ENCODE peak calls at places on chromosomes 2 and 18, in four cellular contexts. O is HepG2, A is GM12878, S is K562. G is an unnamed sample.
A peak's percentile ranks its signal among the peaks of the same experiment; 100 is the strongest.

GRCh38 chr2:17822452-17823117 is 6.3 kb downstream of the MSGN1 start:
- DNase-seq in S (no peak), A (no peak), O (no peak), G (no peak)

GRCh38 chr2:223916181-223916900 is 28.8 kb downstream of the WDFY1 start:
- DNase-seq in O (no peak), A (no peak), S (no peak), G (no peak)

GRCh38 chr2:61419129-61419528 is 51.8 kb downstream of the USP34 start:
- DNase-seq in A (no peak), S (no peak), O (no peak), G (no peak)

GRCh38 chr2:59804662-59805258 is 748.7 kb downstream of the BCL11A start:
- DNase-seq in O (no peak), A (no peak), S (no peak), G (no peak)

GRCh38 chr2:73297586-73297985 is 4.2 kb upstream of the EGR4 start:
- DNase-seq in A (no peak), O (no peak), S (no peak), G (peak; percentile 22)

GRCh38 chr2:27959496-27959895 is 69.0 kb downstream of the BABAM2 start:
- DNase-seq in O (peak; percentile 69), A (no peak), S (no peak), G (no peak)

GRCh38 chr2:223929575-223930001 is 15.5 kb downstream of the WDFY1 start:
- DNase-seq in O (peak; percentile 64), A (no peak), S (no peak), G (no peak)

GRCh38 chr18:45384137-45384998 is 230.9 kb upstream of the SLC14A2 start:
- DNase-seq in O (peak; percentile 27), S (peak; percentile 65), A (peak; percentile 8), G (peak; percentile 77)

DNA sequence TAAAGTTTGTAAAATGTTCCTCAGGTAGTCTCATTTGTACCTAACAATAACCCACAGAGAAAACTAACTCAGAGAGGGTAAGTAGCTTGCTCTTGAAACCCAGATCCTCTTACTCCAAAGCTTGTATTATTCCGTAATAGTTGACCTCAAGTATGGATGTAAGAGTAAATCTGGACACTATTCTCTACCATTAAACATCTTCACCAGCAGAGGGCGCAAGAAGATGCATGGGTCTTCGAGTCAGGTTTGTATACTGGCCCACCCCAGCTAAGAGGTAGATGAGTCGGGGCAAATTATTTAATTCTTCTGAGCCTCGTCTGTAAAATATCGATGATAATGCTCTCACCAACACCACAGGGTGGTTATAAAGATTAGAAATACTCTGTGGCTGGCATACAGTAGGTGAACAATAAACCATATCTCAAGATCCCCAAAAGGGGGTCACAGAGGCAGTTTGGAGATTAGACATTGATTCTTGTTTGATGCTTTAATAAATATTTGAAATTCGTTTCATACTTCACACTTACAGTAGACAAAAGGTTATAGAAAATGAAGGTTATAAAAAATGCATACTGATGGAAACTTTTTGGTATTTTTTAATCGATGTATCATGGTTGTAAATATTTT is 3.5 kb upstream of the CABLES1 start:
- DNase-seq in O (peak; percentile 75), A (peak; percentile 58), S (peak; percentile 83), G (peak; percentile 44)
- TF ChIP-seq TCF7 in O (no peak), A (no peak), S (no peak), G (no peak)

DNA sequence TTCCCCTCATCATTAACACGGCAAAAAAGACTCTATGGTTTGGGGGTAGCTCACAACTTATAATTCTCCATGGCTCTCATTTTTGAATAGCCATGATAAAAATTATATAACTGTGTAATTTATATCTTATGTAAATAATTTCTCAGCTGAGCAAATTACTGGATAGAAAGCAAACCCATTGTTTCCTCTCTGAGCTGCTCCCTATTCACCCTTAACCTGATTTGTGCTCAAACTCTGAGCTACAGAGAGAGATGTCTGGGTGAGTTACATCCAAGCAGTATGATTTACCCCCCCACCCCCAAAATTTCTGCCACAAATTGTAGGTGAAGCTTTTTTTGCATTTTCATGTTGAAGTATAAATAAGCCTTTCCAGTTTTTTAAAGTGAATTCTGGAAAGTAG is 123.7 kb downstream of the TFCP2L1 start:
- DNase-seq in S (no peak), O (no peak), A (no peak), G (no peak)
- TF ChIP-seq ATF3 in S (no peak), O (no peak), A (no peak), G (no peak)

GRCh38 chr2:792687-793086 is 115.5 kb upstream of the TMEM18 start:
- DNase-seq in A (no peak), O (no peak), S (no peak), G (no peak)

GRCh38 chr2:790634-791245 is 113.5 kb upstream of the TMEM18 start:
- DNase-seq in A (no peak), O (no peak), S (no peak), G (no peak)

GRCh38 chr2:793236-793635 is 116.0 kb upstream of the TMEM18 start:
- DNase-seq in S (no peak), O (no peak), A (no peak), G (no peak)

GRCh38 chr2:788227-789032 is 111.2 kb upstream of the TMEM18 start:
- DNase-seq in A (no peak), O (no peak), S (no peak), G (no peak)

DNA sequence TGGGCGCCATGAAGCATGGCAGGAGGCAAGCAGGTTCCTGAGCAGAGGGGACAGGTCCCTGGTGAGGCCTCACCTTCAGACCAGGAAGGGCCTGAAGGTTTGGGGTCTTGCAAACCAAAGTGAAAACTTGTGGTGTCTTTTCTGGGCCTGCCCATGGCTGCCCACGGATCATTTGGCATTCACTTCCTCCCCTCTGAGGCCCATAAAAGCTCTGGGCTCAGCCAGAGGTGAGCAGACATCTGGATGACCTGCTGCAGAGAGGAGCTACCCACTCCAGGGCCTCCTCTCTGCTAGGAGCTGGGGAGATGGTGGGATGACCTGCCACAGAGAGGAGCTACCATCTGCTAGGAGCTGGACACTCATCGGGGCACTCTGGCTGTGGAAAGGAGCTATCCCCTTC is 112.9 kb upstream of the TMEM18 start:
- DNase-seq in A (no peak), O (no peak), S (no peak), G (no peak)
- TF ChIP-seq TCF7 in A (no peak), O (no peak), S (no peak), G (no peak)

GRCh38 chr2:10124538-10125045 is 2.1 kb downstream of the RRM2 start:
- DNase-seq in A (no peak), O (peak; percentile 82), S (no peak), G (no peak)
- TF ChIP-seq ATF3 in A (no peak), O (no peak), S (no peak), G (no peak)

GRCh38 chr2:159926695-159927094 is 128.7 kb upstream of the CD302 start:
- DNase-seq in S (no peak), A (no peak), O (no peak), G (peak; percentile 16)

GRCh38 chr2:159922563-159922962 is 124.6 kb upstream of the CD302 start:
- DNase-seq in A (no peak), S (no peak), O (no peak), G (no peak)

GRCh38 chr2:159925975-159926374 is 128.0 kb upstream of the CD302 start:
- DNase-seq in A (no peak), S (no peak), O (no peak), G (no peak)

DNA sequence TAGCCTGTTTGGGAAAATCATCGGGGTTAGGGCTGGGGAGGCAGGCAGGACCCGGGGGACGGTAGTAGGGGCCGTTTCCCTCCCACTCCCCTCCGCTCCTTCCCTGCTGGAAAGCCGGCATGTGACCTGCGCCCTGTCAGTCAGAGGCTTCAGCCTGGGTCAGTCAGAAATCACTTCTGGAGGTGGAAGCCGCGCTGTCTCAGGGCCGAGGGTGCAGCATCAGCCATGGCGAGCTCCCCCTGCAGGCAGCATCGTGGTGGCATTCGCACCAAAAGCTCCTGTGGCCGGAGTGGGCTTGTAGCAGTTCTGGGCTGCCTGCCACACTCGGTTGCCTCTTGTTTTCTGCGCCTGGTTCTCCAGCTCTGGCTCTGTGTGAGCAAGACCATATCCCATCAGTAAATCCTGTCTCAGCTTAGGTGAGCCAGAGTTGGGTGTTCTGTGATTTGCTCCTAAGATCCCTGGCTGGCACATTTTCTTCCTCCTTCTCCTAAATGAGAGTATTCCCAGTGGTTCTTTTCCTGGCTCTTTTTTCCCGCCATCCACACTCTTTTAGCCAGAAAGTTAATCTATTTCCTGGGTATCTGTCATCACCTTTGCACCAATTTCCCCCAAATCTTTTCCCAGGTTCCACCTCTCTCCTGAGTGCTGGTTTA is 123.9 kb upstream of the CD302 start:
- DNase-seq in A (no peak), S (peak; percentile 48), O (peak; percentile 61), G (peak; percentile 94)
- TF ChIP-seq TCF7 in A (no peak), S (no peak), O (no peak), G (no peak)

G was measured in WTC11.